ENCODE peak calls at places on chromosomes 2 and 18, in four cellular contexts. One of them, this sample, is unnamed.

GRCh38 chr2:230124792-230125452 is 56.2 kb upstream of the SLC16A14 start:
- DNase-seq in EL: peak; percentile 31
- DNase-seq in cardiac fibroblast: no peak
- DNase-seq in endothelial cell: no peak
- DNase-seq in this sample: no peak

GRCh38 chr2:20069756-20070155 is 18.3 kb upstream of the LAPTM4A start:
- DNase-seq in endothelial cell: no peak
- DNase-seq in cardiac fibroblast: no peak
- DNase-seq in EL: no peak
- DNase-seq in this sample: no peak

GRCh38 chr18:56795381-56795780 is 144.2 kb downstream of the WDR7 start:
- DNase-seq in cardiac fibroblast: peak; percentile 7
- DNase-seq in endothelial cell: no peak
- DNase-seq in EL: no peak
- DNase-seq in this sample: no peak

GRCh38 chr2:68423966-68424650 is 43.0 kb downstream of the FBXO48 start:
- DNase-seq in cardiac fibroblast: no peak
- DNase-seq in endothelial cell: no peak
- DNase-seq in EL: no peak
- DNase-seq in this sample: no peak

GRCh38 chr2:217934321-217935131 is 68.3 kb downstream of the TNS1 start:
- DNase-seq in EL: peak; percentile 94
- DNase-seq in cardiac fibroblast: peak; percentile 99
- DNase-seq in endothelial cell: no peak
- DNase-seq in this sample: no peak

GRCh38 chr2:237280235-237280634 is 133.7 kb downstream of the COL6A3 start:
- DNase-seq in EL: peak; percentile 98
- DNase-seq in endothelial cell: no peak
- DNase-seq in cardiac fibroblast: peak; percentile 99
- DNase-seq in this sample: no peak

GRCh38 chr2:165371356-165371755 is 98.1 kb upstream of the CSRNP3 start:
- DNase-seq in endothelial cell: no peak
- DNase-seq in EL: no peak
- DNase-seq in cardiac fibroblast: no peak
- DNase-seq in this sample: no peak

GRCh38 chr2:218569661-218570500 is 1.2 kb downstream of the CNOT9 start:
- DNase-seq in cardiac fibroblast: peak; percentile 71
- DNase-seq in EL: peak; percentile 43
- DNase-seq in endothelial cell: no peak
- DNase-seq in this sample: peak; percentile 7

GRCh38 chr2:241064802-241065354 is 37.2 kb downstream of the MTERF4 start:
- DNase-seq in cardiac fibroblast: no peak
- DNase-seq in endothelial cell: no peak
- DNase-seq in EL: no peak
- DNase-seq in this sample: no peak

GRCh38 chr2:16900405-16901025 is 234.9 kb upstream of the CYRIA start:
- DNase-seq in EL: no peak
- DNase-seq in cardiac fibroblast: no peak
- DNase-seq in endothelial cell: peak; percentile 53
- DNase-seq in this sample: peak; percentile 4

GRCh38 chr2:53342248-53342647 is 425.4 kb upstream of the CHAC2 start:
- DNase-seq in endothelial cell: no peak
- DNase-seq in cardiac fibroblast: no peak
- DNase-seq in EL: no peak
- DNase-seq in this sample: no peak

GRCh38 chr2:241111443-241111810 is 9.3 kb upstream of the MTERF4 start:
- DNase-seq in cardiac fibroblast: no peak
- DNase-seq in endothelial cell: no peak
- DNase-seq in EL: no peak
- DNase-seq in this sample: no peak